ENCODE peak calls at places on chromosomes 1 and 21, in nine cellular contexts. One of them, this sample, is unnamed.

GRCh38 chr1:161230762-161231161 is 4.9 kb downstream of the TOMM40L start:
- DNase-seq in right atrium auricular region: no peak
- DNase-seq in Panc1: no peak
- DNase-seq in right lobe of liver: no peak
- DNase-seq in uterus: no peak
- DNase-seq in aorta: no peak
- DNase-seq in breast epithelium: no peak
- DNase-seq in CD4-positive, CD25-positive, alpha-beta regulatory T cell: no peak
- DNase-seq in OCI-LY7: no peak
- DNase-seq in this sample: no peak

GRCh38 chr1:10644307-10645128 is 151.9 kb downstream of the CASZ1 start:
- DNase-seq in breast epithelium: no peak
- DNase-seq in CD4-positive, CD25-positive, alpha-beta regulatory T cell: no peak
- DNase-seq in right lobe of liver: no peak
- DNase-seq in OCI-LY7: no peak
- DNase-seq in right atrium auricular region: no peak
- DNase-seq in aorta: no peak
- DNase-seq in uterus: no peak
- DNase-seq in Panc1: no peak
- DNase-seq in this sample: no peak

GRCh38 chr1:152902676-152903075 is 5.7 kb upstream of the IVL start:
- DNase-seq in right atrium auricular region: no peak
- DNase-seq in aorta: no peak
- DNase-seq in breast epithelium: no peak
- DNase-seq in OCI-LY7: no peak
- DNase-seq in Panc1: no peak
- DNase-seq in uterus: no peak
- DNase-seq in right lobe of liver: no peak
- DNase-seq in CD4-positive, CD25-positive, alpha-beta regulatory T cell: no peak
- DNase-seq in this sample: no peak

GRCh38 chr1:224390517-224390916 is 33.8 kb downstream of the CNIH4 start:
- DNase-seq in CD4-positive, CD25-positive, alpha-beta regulatory T cell: no peak
- DNase-seq in aorta: no peak
- DNase-seq in Panc1: no peak
- DNase-seq in uterus: no peak
- DNase-seq in breast epithelium: no peak
- DNase-seq in right lobe of liver: no peak
- DNase-seq in OCI-LY7: no peak
- DNase-seq in right atrium auricular region: no peak
- DNase-seq in this sample: no peak

GRCh38 chr1:201912832-201913231 is 24.1 kb downstream of the SHISA4 start:
- DNase-seq in uterus: peak; percentile 89
- DNase-seq in Panc1: no peak
- DNase-seq in right atrium auricular region: no peak
- DNase-seq in OCI-LY7: no peak
- DNase-seq in breast epithelium: no peak
- DNase-seq in aorta: no peak
- DNase-seq in right lobe of liver: no peak
- DNase-seq in CD4-positive, CD25-positive, alpha-beta regulatory T cell: no peak
- DNase-seq in this sample: no peak

GRCh38 chr1:241591736-241592135 is 48.4 kb downstream of the CHML start:
- DNase-seq in OCI-LY7: no peak
- DNase-seq in Panc1: no peak
- DNase-seq in breast epithelium: no peak
- DNase-seq in uterus: no peak
- DNase-seq in aorta: no peak
- DNase-seq in CD4-positive, CD25-positive, alpha-beta regulatory T cell: no peak
- DNase-seq in right atrium auricular region: no peak
- DNase-seq in right lobe of liver: no peak
- DNase-seq in this sample: no peak

GRCh38 chr1:168755800-168756418 is 26.9 kb upstream of the DPT start:
- DNase-seq in CD4-positive, CD25-positive, alpha-beta regulatory T cell: no peak
- DNase-seq in right lobe of liver: no peak
- DNase-seq in right atrium auricular region: no peak
- DNase-seq in OCI-LY7: no peak
- DNase-seq in aorta: no peak
- DNase-seq in breast epithelium: no peak
- DNase-seq in uterus: no peak
- DNase-seq in Panc1: no peak
- DNase-seq in this sample: no peak

GRCh38 chr1:225378880-225379279 is 49.0 kb downstream of the LBR start:
- DNase-seq in CD4-positive, CD25-positive, alpha-beta regulatory T cell: no peak
- DNase-seq in aorta: no peak
- DNase-seq in OCI-LY7: no peak
- DNase-seq in uterus: no peak
- DNase-seq in breast epithelium: no peak
- DNase-seq in right atrium auricular region: no peak
- DNase-seq in right lobe of liver: no peak
- DNase-seq in Panc1: no peak
- DNase-seq in this sample: no peak

GRCh38 chr1:53176452-53177344 is 19.9 kb upstream of the CPT2 start:
- DNase-seq in Panc1: no peak
- DNase-seq in right atrium auricular region: no peak
- DNase-seq in breast epithelium: no peak
- DNase-seq in right lobe of liver: peak; percentile 91
- DNase-seq in OCI-LY7: no peak
- DNase-seq in CD4-positive, CD25-positive, alpha-beta regulatory T cell: no peak
- DNase-seq in uterus: no peak
- DNase-seq in aorta: no peak
- DNase-seq in this sample: no peak

GRCh38 chr1:20871419-20871818 is 84.3 kb upstream of the HP1BP3 start:
- DNase-seq in Panc1: no peak
- DNase-seq in OCI-LY7: no peak
- DNase-seq in CD4-positive, CD25-positive, alpha-beta regulatory T cell: no peak
- DNase-seq in right lobe of liver: no peak
- DNase-seq in right atrium auricular region: no peak
- DNase-seq in aorta: no peak
- DNase-seq in uterus: no peak
- DNase-seq in breast epithelium: no peak
- DNase-seq in this sample: no peak

GRCh38 chr1:101365881-101366280 is 129.1 kb downstream of the S1PR1 start:
- DNase-seq in OCI-LY7: no peak
- DNase-seq in breast epithelium: no peak
- DNase-seq in right atrium auricular region: no peak
- DNase-seq in Panc1: no peak
- DNase-seq in aorta: no peak
- DNase-seq in CD4-positive, CD25-positive, alpha-beta regulatory T cell: no peak
- DNase-seq in right lobe of liver: no peak
- DNase-seq in uterus: no peak
- DNase-seq in this sample: no peak

GRCh38 chr21:42010507-42011493 is 640 bp upstream of the ZBTB21 start:
- DNase-seq in aorta: peak; percentile 91
- DNase-seq in Panc1: no peak
- DNase-seq in OCI-LY7: peak; percentile 65
- DNase-seq in CD4-positive, CD25-positive, alpha-beta regulatory T cell: peak; percentile 39
- DNase-seq in right lobe of liver: peak; percentile 78
- DNase-seq in breast epithelium: no peak
- DNase-seq in right atrium auricular region: no peak
- DNase-seq in uterus: no peak
- DNase-seq in this sample: no peak

GRCh38 chr1:147246044-147246690 is 3.7 kb downstream of the CHD1L start:
- DNase-seq in CD4-positive, CD25-positive, alpha-beta regulatory T cell: no peak
- DNase-seq in aorta: no peak
- DNase-seq in uterus: no peak
- DNase-seq in Panc1: no peak
- DNase-seq in OCI-LY7: no peak
- DNase-seq in right atrium auricular region: no peak
- DNase-seq in breast epithelium: no peak
- DNase-seq in right lobe of liver: no peak
- DNase-seq in this sample: no peak

GRCh38 chr1:97070366-97070765 is 348.8 kb downstream of the PTBP2 start:
- DNase-seq in right atrium auricular region: no peak
- DNase-seq in breast epithelium: no peak
- DNase-seq in OCI-LY7: no peak
- DNase-seq in uterus: no peak
- DNase-seq in CD4-positive, CD25-positive, alpha-beta regulatory T cell: no peak
- DNase-seq in aorta: no peak
- DNase-seq in Panc1: no peak
- DNase-seq in right lobe of liver: no peak
- DNase-seq in this sample: no peak

GRCh38 chr1:219459321-219460105 is 153.4 kb downstream of the ZC3H11B start:
- DNase-seq in uterus: no peak
- DNase-seq in right atrium auricular region: no peak
- DNase-seq in right lobe of liver: no peak
- DNase-seq in aorta: no peak
- DNase-seq in CD4-positive, CD25-positive, alpha-beta regulatory T cell: no peak
- DNase-seq in OCI-LY7: no peak
- DNase-seq in breast epithelium: no peak
- DNase-seq in Panc1: no peak
- DNase-seq in this sample: no peak

GRCh38 chr1:239446611-239447010 is 60.2 kb downstream of the CHRM3 start:
- DNase-seq in aorta: no peak
- DNase-seq in OCI-LY7: no peak
- DNase-seq in CD4-positive, CD25-positive, alpha-beta regulatory T cell: no peak
- DNase-seq in right lobe of liver: no peak
- DNase-seq in breast epithelium: no peak
- DNase-seq in Panc1: no peak
- DNase-seq in uterus: no peak
- DNase-seq in right atrium auricular region: no peak
- DNase-seq in this sample: no peak

GRCh38 chr1:114597949-114598348 is 16.5 kb upstream of the BCAS2 start:
- DNase-seq in OCI-LY7: no peak
- DNase-seq in right lobe of liver: no peak
- DNase-seq in right atrium auricular region: no peak
- DNase-seq in Panc1: no peak
- DNase-seq in aorta: no peak
- DNase-seq in uterus: no peak
- DNase-seq in breast epithelium: no peak
- DNase-seq in CD4-positive, CD25-positive, alpha-beta regulatory T cell: no peak
- DNase-seq in this sample: no peak

GRCh38 chr1:221839794-221840395 is 98.0 kb upstream of the DUSP10 start:
- DNase-seq in CD4-positive, CD25-positive, alpha-beta regulatory T cell: peak; percentile 86
- DNase-seq in aorta: peak; percentile 84
- DNase-seq in right lobe of liver: no peak
- DNase-seq in uterus: no peak
- DNase-seq in OCI-LY7: no peak
- DNase-seq in Panc1: no peak
- DNase-seq in breast epithelium: peak; percentile 63
- DNase-seq in right atrium auricular region: peak; percentile 87
- DNase-seq in this sample: peak; percentile 53

GRCh38 chr1:5716126-5716525 is 276.1 kb downstream of the NPHP4 start:
- DNase-seq in CD4-positive, CD25-positive, alpha-beta regulatory T cell: no peak
- DNase-seq in right atrium auricular region: no peak
- DNase-seq in aorta: no peak
- DNase-seq in uterus: no peak
- DNase-seq in OCI-LY7: no peak
- DNase-seq in right lobe of liver: peak; percentile 15
- DNase-seq in breast epithelium: no peak
- DNase-seq in Panc1: no peak
- DNase-seq in this sample: no peak
- H3K4me1 ChIP-seq in CD4-positive, CD25-positive, alpha-beta regulatory T cell: no peaks in the 10 kb centered on the region
- H3K4me1 ChIP-seq in right atrium auricular region: no peaks in the 10 kb centered on the region
- H3K4me1 ChIP-seq in aorta: no peaks in the 10 kb centered on the region
- H3K4me1 ChIP-seq in uterus: no peaks in the 10 kb centered on the region
- H3K4me1 ChIP-seq in OCI-LY7: peaks cover 10% of the 10 kb centered on the region
- H3K4me1 ChIP-seq in right lobe of liver: no peaks in the 10 kb centered on the region
- H3K4me1 ChIP-seq in breast epithelium: no peaks in the 10 kb centered on the region
- H3K4me1 ChIP-seq in Panc1: no peaks in the 10 kb centered on the region
- H3K4me1 ChIP-seq in this sample: no peaks in the 10 kb centered on the region

DNA sequence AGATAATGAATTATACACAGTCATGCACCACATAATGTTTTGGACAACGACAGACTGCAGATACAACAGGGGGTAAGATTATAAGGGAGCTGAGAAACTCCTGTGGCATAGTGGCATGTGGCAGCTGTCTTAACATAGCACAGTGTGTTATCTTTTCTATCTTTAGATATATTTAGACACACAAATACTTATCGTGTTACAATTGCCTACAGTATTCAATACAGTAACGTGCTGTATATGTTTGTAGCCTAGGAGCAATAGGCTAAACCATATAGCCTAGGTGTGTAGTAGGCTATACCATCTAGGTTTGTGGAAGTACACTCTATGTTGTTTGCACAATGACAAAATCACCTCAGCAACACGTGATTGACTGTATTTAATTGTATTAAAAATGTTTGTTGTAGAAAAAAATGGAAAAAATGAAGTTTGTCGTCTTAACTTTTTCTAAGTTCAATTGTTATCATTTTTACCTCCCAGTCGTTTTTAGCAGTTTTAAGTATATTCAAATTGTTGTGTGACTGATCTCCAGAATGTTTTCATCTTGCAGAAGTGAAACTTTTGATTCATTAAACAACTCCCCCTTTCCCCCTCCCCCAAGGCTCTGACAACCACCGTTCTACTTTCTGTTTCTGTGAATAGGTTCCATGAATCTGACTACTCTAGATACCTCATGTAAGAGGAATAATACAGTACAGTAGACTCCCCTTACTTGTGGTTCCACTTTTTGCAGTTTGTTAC is 351.0 kb upstream of the B3GALT2 start:
- DNase-seq in right lobe of liver: no peak
- DNase-seq in breast epithelium: no peak
- DNase-seq in CD4-positive, CD25-positive, alpha-beta regulatory T cell: peak; percentile 95
- DNase-seq in aorta: no peak
- DNase-seq in uterus: no peak
- DNase-seq in Panc1: no peak
- DNase-seq in right atrium auricular region: no peak
- DNase-seq in OCI-LY7: peak; percentile 90
- DNase-seq in this sample: no peak
- H3K4me1 ChIP-seq in right lobe of liver: no peaks in the 10 kb centered on the region
- H3K4me1 ChIP-seq in breast epithelium: no peaks in the 10 kb centered on the region
- H3K4me1 ChIP-seq in CD4-positive, CD25-positive, alpha-beta regulatory T cell: peaks cover 58% of the 10 kb centered on the region
- H3K4me1 ChIP-seq in aorta: no peaks in the 10 kb centered on the region
- H3K4me1 ChIP-seq in uterus: no peaks in the 10 kb centered on the region
- H3K4me1 ChIP-seq in Panc1: no peaks in the 10 kb centered on the region
- H3K4me1 ChIP-seq in right atrium auricular region: no peaks in the 10 kb centered on the region
- H3K4me1 ChIP-seq in OCI-LY7: peaks cover 50% of the 10 kb centered on the region
- H3K4me1 ChIP-seq in this sample: no peaks in the 10 kb centered on the region

GRCh38 chr1:9324246-9325096 is 31.8 kb downstream of the SPSB1 start:
- DNase-seq in breast epithelium: no peak
- DNase-seq in uterus: no peak
- DNase-seq in right atrium auricular region: no peak
- DNase-seq in Panc1: no peak
- DNase-seq in right lobe of liver: no peak
- DNase-seq in CD4-positive, CD25-positive, alpha-beta regulatory T cell: no peak
- DNase-seq in aorta: peak; percentile 81
- DNase-seq in OCI-LY7: no peak
- DNase-seq in this sample: no peak
- H3K4me1 ChIP-seq in breast epithelium: peaks cover 9% of the 10 kb centered on the region
- H3K4me1 ChIP-seq in uterus: peaks cover 35% of the 10 kb centered on the region
- H3K4me1 ChIP-seq in right atrium auricular region: no peaks in the 10 kb centered on the region
- H3K4me1 ChIP-seq in Panc1: peaks cover 88% of the 10 kb centered on the region
- H3K4me1 ChIP-seq in right lobe of liver: no peaks in the 10 kb centered on the region
- H3K4me1 ChIP-seq in CD4-positive, CD25-positive, alpha-beta regulatory T cell: no peaks in the 10 kb centered on the region
- H3K4me1 ChIP-seq in aorta: no peaks in the 10 kb centered on the region
- H3K4me1 ChIP-seq in OCI-LY7: peaks cover 14% of the 10 kb centered on the region
- H3K4me1 ChIP-seq in this sample: no peaks in the 10 kb centered on the region

DNA sequence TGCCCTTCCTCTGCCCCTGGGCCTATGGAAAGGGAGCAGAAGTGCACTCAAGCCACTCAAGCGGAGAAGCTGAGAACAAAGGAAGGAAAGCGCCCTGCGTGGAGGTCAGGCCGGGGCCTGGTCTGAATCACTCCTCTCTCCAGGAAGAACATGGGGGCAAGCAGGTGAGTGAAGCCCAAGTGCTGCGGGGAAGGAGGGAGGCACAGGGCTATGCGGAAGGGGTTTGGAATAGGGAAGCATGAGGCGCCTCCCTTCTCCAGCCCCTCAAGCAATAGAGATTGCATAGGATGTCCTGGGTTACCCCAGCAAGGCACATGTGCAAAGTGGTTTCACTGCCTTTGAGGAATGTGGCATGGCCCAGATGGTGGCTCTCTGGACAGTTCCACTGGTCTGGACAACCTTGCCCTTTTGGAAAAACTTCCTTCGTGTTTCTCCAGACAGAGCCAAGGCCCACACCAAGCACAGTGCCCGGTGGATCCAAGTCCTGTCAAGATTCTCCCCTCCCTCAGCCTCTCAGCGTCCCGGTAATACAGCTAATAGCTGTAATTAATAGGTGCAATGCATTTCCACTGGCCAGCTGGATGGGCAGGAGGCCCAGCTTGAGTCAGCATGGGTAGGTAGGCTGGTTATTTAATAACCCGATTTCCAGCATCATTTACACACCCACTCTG is 13.7 kb downstream of the BLACAT1 start:
- DNase-seq in Panc1: no peak
- DNase-seq in breast epithelium: no peak
- DNase-seq in OCI-LY7: no peak
- DNase-seq in right lobe of liver: no peak
- DNase-seq in uterus: no peak
- DNase-seq in right atrium auricular region: no peak
- DNase-seq in aorta: no peak
- DNase-seq in CD4-positive, CD25-positive, alpha-beta regulatory T cell: no peak
- DNase-seq in this sample: no peak
- H3K4me1 ChIP-seq in Panc1: peaks cover 8% of the 10 kb centered on the region
- H3K4me1 ChIP-seq in breast epithelium: peaks cover 9% of the 10 kb centered on the region
- H3K4me1 ChIP-seq in OCI-LY7: peaks cover 84% of the 10 kb centered on the region
- H3K4me1 ChIP-seq in right lobe of liver: no peaks in the 10 kb centered on the region
- H3K4me1 ChIP-seq in uterus: peaks cover 18% of the 10 kb centered on the region
- H3K4me1 ChIP-seq in right atrium auricular region: no peaks in the 10 kb centered on the region
- H3K4me1 ChIP-seq in aorta: no peaks in the 10 kb centered on the region
- H3K4me1 ChIP-seq in CD4-positive, CD25-positive, alpha-beta regulatory T cell: peaks cover 28% of the 10 kb centered on the region
- H3K4me1 ChIP-seq in this sample: peaks cover 25% of the 10 kb centered on the region

This sample was measured in CD8-positive, alpha-beta T cell.